ENCODE peak calls at places on chromosomes 6 and 20, in ten cellular contexts. Z is GM03348; V is T-helper 1 cell; I is effector memory CD4-positive, alpha-beta T cell; N is hepatic stellate cell; F is astrocyte of the hippocampus; H is KBM-7; P is fibroblast of lung; J is HCEC 1CT; G is NB4. Q is an unnamed sample.

GRCh38 chr20:19012671-19013070 is 199.1 kb downstream of the SCP2D1 start:
- DNase-seq in P (no peak), J (peak), V (no peak), N (peak), G (peak), I (no peak), F (no peak), H (no peak), Z (peak), Q (no peak)

GRCh38 chr6:5082487-5083306 is 2.4 kb upstream of the PPP1R3G start:
- DNase-seq in F (peak), J (peak), I (no peak), H (no peak), N (peak), Z (peak), P (peak), V (no peak), G (peak), Q (no peak)

GRCh38 chr6:113971786-113972185 is 838 bp upstream of the HDAC2 start:
- DNase-seq in V (no peak), F (no peak), P (peak), G (peak), J (no peak), H (peak), I (no peak), Z (peak), N (no peak), Q (no peak)

GRCh38 chr6:159082039-159082815 is 37.4 kb upstream of the TAGAP start:
- DNase-seq in H (no peak), F (no peak), V (no peak), P (no peak), G (no peak), I (no peak), N (no peak), J (no peak), Z (no peak), Q (no peak)

GRCh38 chr20:44610313-44610965 is 28.1 kb downstream of the PKIG start:
- DNase-seq in Z (no peak), I (no peak), J (no peak), N (no peak), F (no peak), P (no peak), V (no peak), H (peak), G (peak), Q (no peak)

GRCh38 chr6:135145509-135145865 is 35.6 kb upstream of the MYB start:
- DNase-seq in N (no peak), H (no peak), V (no peak), G (peak), Z (no peak), P (no peak), I (no peak), F (peak), J (no peak), Q (no peak)

GRCh38 chr20:40763646-40764295 is 74.7 kb upstream of the MAFB start:
- DNase-seq in I (no peak), Z (peak), V (no peak), H (no peak), G (no peak), N (no peak), P (peak), J (no peak), F (peak), Q (no peak)

GRCh38 chr6:22251331-22251730 is 45.5 kb downstream of the PRL start:
- DNase-seq in N (peak), V (no peak), H (no peak), P (peak), J (peak), F (peak), G (no peak), I (no peak), Z (peak), Q (no peak)

GRCh38 chr6:137945149-137945498 is 78.1 kb downstream of the TNFAIP3 start:
- DNase-seq in G (no peak), H (no peak), F (no peak), N (no peak), P (no peak), V (no peak), J (no peak), Z (no peak), I (no peak), Q (no peak)

GRCh38 chr6:142306736-142307135 is 4.9 kb downstream of the ADGRG6 start:
- DNase-seq in J (no peak), G (no peak), N (no peak), I (no peak), V (no peak), F (no peak), P (no peak), Z (no peak), H (no peak), Q (no peak)

Q was measured in T-helper 9 cell.